ENCODE peak calls at places on chromosome 18, in ten cellular contexts. One of them, this sample, is unnamed.

GRCh38 chr18:56068701-56069100 is 480.7 kb upstream of the TCF4 start:
- DNase-seq in NCI-H1105 treated with DMSO at 0.1 percent for 48 hours: no peak
- DNase-seq in HuH-7: no peak
- DNase-seq in GM23248: no peak
- DNase-seq in posterior vena cava: no peak
- DNase-seq in endothelial cell: no peak
- DNase-seq in M059J: no peak
- DNase-seq in DND-41: no peak
- DNase-seq in NCI-H1092 treated with DMSO at 0.1 percent for 48 hours: no peak
- DNase-seq in amniotic stem cell: no peak
- DNase-seq in this sample: no peak

GRCh38 chr18:66724664-66725356 is 120.9 kb upstream of the CDH19 start:
- DNase-seq in endothelial cell: no peak
- DNase-seq in DND-41: no peak
- DNase-seq in posterior vena cava: no peak
- DNase-seq in GM23248: no peak
- DNase-seq in amniotic stem cell: no peak
- DNase-seq in HuH-7: peak
- DNase-seq in NCI-H1092 treated with DMSO at 0.1 percent for 48 hours: no peak
- DNase-seq in M059J: no peak
- DNase-seq in NCI-H1105 treated with DMSO at 0.1 percent for 48 hours: no peak
- DNase-seq in this sample: no peak

GRCh38 chr18:3383381-3383915 is 66.5 kb upstream of the TGIF1 start:
- DNase-seq in HuH-7: no peak
- DNase-seq in amniotic stem cell: no peak
- DNase-seq in GM23248: no peak
- DNase-seq in DND-41: no peak
- DNase-seq in endothelial cell: no peak
- DNase-seq in NCI-H1092 treated with DMSO at 0.1 percent for 48 hours: no peak
- DNase-seq in NCI-H1105 treated with DMSO at 0.1 percent for 48 hours: no peak
- DNase-seq in M059J: no peak
- DNase-seq in posterior vena cava: no peak
- DNase-seq in this sample: no peak

GRCh38 chr18:78898066-78898465 is 81.6 kb upstream of the SALL3 start:
- DNase-seq in NCI-H1105 treated with DMSO at 0.1 percent for 48 hours: no peak
- DNase-seq in posterior vena cava: no peak
- DNase-seq in amniotic stem cell: no peak
- DNase-seq in GM23248: no peak
- DNase-seq in DND-41: no peak
- DNase-seq in M059J: no peak
- DNase-seq in HuH-7: no peak
- DNase-seq in NCI-H1092 treated with DMSO at 0.1 percent for 48 hours: no peak
- DNase-seq in endothelial cell: no peak
- DNase-seq in this sample: no peak

GRCh38 chr18:73156117-73156516 is 288.3 kb upstream of the NETO1 start:
- DNase-seq in DND-41: no peak
- DNase-seq in endothelial cell: no peak
- DNase-seq in HuH-7: no peak
- DNase-seq in amniotic stem cell: no peak
- DNase-seq in GM23248: no peak
- DNase-seq in M059J: no peak
- DNase-seq in NCI-H1092 treated with DMSO at 0.1 percent for 48 hours: no peak
- DNase-seq in NCI-H1105 treated with DMSO at 0.1 percent for 48 hours: no peak
- DNase-seq in posterior vena cava: no peak
- DNase-seq in this sample: no peak

GRCh38 chr18:21682276-21683051 is 22.1 kb downstream of the ABHD3 start:
- DNase-seq in posterior vena cava: no peak
- DNase-seq in GM23248: peak
- DNase-seq in DND-41: no peak
- DNase-seq in NCI-H1105 treated with DMSO at 0.1 percent for 48 hours: no peak
- DNase-seq in NCI-H1092 treated with DMSO at 0.1 percent for 48 hours: no peak
- DNase-seq in endothelial cell: no peak
- DNase-seq in HuH-7: no peak
- DNase-seq in amniotic stem cell: no peak
- DNase-seq in M059J: peak
- DNase-seq in this sample: peak

GRCh38 chr18:8809514-8809913 is 104.2 kb downstream of the MTCL1 start:
- DNase-seq in NCI-H1105 treated with DMSO at 0.1 percent for 48 hours: no peak
- DNase-seq in GM23248: no peak
- DNase-seq in posterior vena cava: no peak
- DNase-seq in endothelial cell: no peak
- DNase-seq in DND-41: no peak
- DNase-seq in amniotic stem cell: no peak
- DNase-seq in NCI-H1092 treated with DMSO at 0.1 percent for 48 hours: no peak
- DNase-seq in HuH-7: no peak
- DNase-seq in M059J: no peak
- DNase-seq in this sample: no peak

GRCh38 chr18:58230438-58231179 is 186.6 kb downstream of the NEDD4L start:
- DNase-seq in GM23248: peak
- DNase-seq in HuH-7: no peak
- DNase-seq in posterior vena cava: no peak
- DNase-seq in endothelial cell: no peak
- DNase-seq in NCI-H1105 treated with DMSO at 0.1 percent for 48 hours: no peak
- DNase-seq in M059J: peak
- DNase-seq in NCI-H1092 treated with DMSO at 0.1 percent for 48 hours: no peak
- DNase-seq in DND-41: no peak
- DNase-seq in amniotic stem cell: no peak
- DNase-seq in this sample: peak

GRCh38 chr18:5891361-5892215 is 3.7 kb downstream of the TMEM200C start:
- DNase-seq in amniotic stem cell: no peak
- DNase-seq in endothelial cell: no peak
- DNase-seq in NCI-H1105 treated with DMSO at 0.1 percent for 48 hours: no peak
- DNase-seq in posterior vena cava: peak
- DNase-seq in M059J: no peak
- DNase-seq in NCI-H1092 treated with DMSO at 0.1 percent for 48 hours: no peak
- DNase-seq in DND-41: no peak
- DNase-seq in HuH-7: no peak
- DNase-seq in GM23248: no peak
- DNase-seq in this sample: no peak

GRCh38 chr18:74895686-74896085 is 298.0 kb downstream of the ZNF407 start:
- DNase-seq in NCI-H1092 treated with DMSO at 0.1 percent for 48 hours: no peak
- DNase-seq in amniotic stem cell: no peak
- DNase-seq in NCI-H1105 treated with DMSO at 0.1 percent for 48 hours: no peak
- DNase-seq in endothelial cell: no peak
- DNase-seq in posterior vena cava: no peak
- DNase-seq in DND-41: no peak
- DNase-seq in M059J: peak
- DNase-seq in HuH-7: no peak
- DNase-seq in GM23248: peak
- DNase-seq in this sample: peak

GRCh38 chr18:62524443-62525200 is 1.8 kb downstream of the ZCCHC2 start:
- DNase-seq in NCI-H1105 treated with DMSO at 0.1 percent for 48 hours: peak
- DNase-seq in endothelial cell: peak
- DNase-seq in DND-41: peak
- DNase-seq in NCI-H1092 treated with DMSO at 0.1 percent for 48 hours: peak
- DNase-seq in posterior vena cava: peak
- DNase-seq in HuH-7: no peak
- DNase-seq in amniotic stem cell: peak
- DNase-seq in GM23248: peak
- DNase-seq in M059J: peak
- DNase-seq in this sample: peak

GRCh38 chr18:25349131-25349925 is 2.6 kb downstream of the ZNF521 start:
- DNase-seq in posterior vena cava: peak
- DNase-seq in M059J: peak
- DNase-seq in GM23248: peak
- DNase-seq in HuH-7: no peak
- DNase-seq in DND-41: no peak
- DNase-seq in endothelial cell: peak
- DNase-seq in NCI-H1105 treated with DMSO at 0.1 percent for 48 hours: no peak
- DNase-seq in amniotic stem cell: peak
- DNase-seq in NCI-H1092 treated with DMSO at 0.1 percent for 48 hours: no peak
- DNase-seq in this sample: peak

GRCh38 chr18:23503967-23504352 is 649 bp downstream of the RMC1 start:
- DNase-seq in NCI-H1092 treated with DMSO at 0.1 percent for 48 hours: no peak
- DNase-seq in endothelial cell: no peak
- DNase-seq in amniotic stem cell: no peak
- DNase-seq in DND-41: no peak
- DNase-seq in posterior vena cava: no peak
- DNase-seq in GM23248: peak
- DNase-seq in M059J: no peak
- DNase-seq in NCI-H1105 treated with DMSO at 0.1 percent for 48 hours: no peak
- DNase-seq in HuH-7: no peak
- DNase-seq in this sample: peak

GRCh38 chr18:28411806-28412205 is 234.9 kb upstream of the CDH2 start:
- DNase-seq in posterior vena cava: no peak
- DNase-seq in endothelial cell: no peak
- DNase-seq in NCI-H1105 treated with DMSO at 0.1 percent for 48 hours: no peak
- DNase-seq in NCI-H1092 treated with DMSO at 0.1 percent for 48 hours: no peak
- DNase-seq in DND-41: no peak
- DNase-seq in GM23248: peak
- DNase-seq in amniotic stem cell: no peak
- DNase-seq in M059J: peak
- DNase-seq in HuH-7: no peak
- DNase-seq in this sample: peak

GRCh38 chr18:61900504-61901281 is 7.9 kb upstream of the RNF152 start:
- DNase-seq in amniotic stem cell: no peak
- DNase-seq in GM23248: no peak
- DNase-seq in DND-41: no peak
- DNase-seq in posterior vena cava: no peak
- DNase-seq in M059J: no peak
- DNase-seq in NCI-H1092 treated with DMSO at 0.1 percent for 48 hours: no peak
- DNase-seq in HuH-7: no peak
- DNase-seq in NCI-H1105 treated with DMSO at 0.1 percent for 48 hours: no peak
- DNase-seq in endothelial cell: no peak
- DNase-seq in this sample: no peak

GRCh38 chr18:46046126-46046525 is 25.9 kb downstream of the PSTPIP2 start:
- DNase-seq in endothelial cell: no peak
- DNase-seq in NCI-H1105 treated with DMSO at 0.1 percent for 48 hours: no peak
- DNase-seq in amniotic stem cell: no peak
- DNase-seq in NCI-H1092 treated with DMSO at 0.1 percent for 48 hours: no peak
- DNase-seq in M059J: no peak
- DNase-seq in HuH-7: no peak
- DNase-seq in DND-41: no peak
- DNase-seq in posterior vena cava: no peak
- DNase-seq in GM23248: no peak
- DNase-seq in this sample: no peak

GRCh38 chr18:21958707-21959457 is 210.5 kb upstream of the GATA6 start:
- DNase-seq in NCI-H1092 treated with DMSO at 0.1 percent for 48 hours: no peak
- DNase-seq in posterior vena cava: no peak
- DNase-seq in amniotic stem cell: no peak
- DNase-seq in endothelial cell: no peak
- DNase-seq in DND-41: no peak
- DNase-seq in M059J: no peak
- DNase-seq in NCI-H1105 treated with DMSO at 0.1 percent for 48 hours: no peak
- DNase-seq in GM23248: no peak
- DNase-seq in HuH-7: no peak
- DNase-seq in this sample: no peak

GRCh38 chr18:39994521-39994920 is 1960.5 kb upstream of the PIK3C3 start:
- DNase-seq in amniotic stem cell: no peak
- DNase-seq in endothelial cell: no peak
- DNase-seq in HuH-7: no peak
- DNase-seq in M059J: peak
- DNase-seq in NCI-H1092 treated with DMSO at 0.1 percent for 48 hours: no peak
- DNase-seq in GM23248: no peak
- DNase-seq in DND-41: no peak
- DNase-seq in NCI-H1105 treated with DMSO at 0.1 percent for 48 hours: no peak
- DNase-seq in posterior vena cava: no peak
- DNase-seq in this sample: no peak

GRCh38 chr18:55981712-55982475 is 393.9 kb upstream of the TCF4 start:
- DNase-seq in HuH-7: no peak
- DNase-seq in posterior vena cava: no peak
- DNase-seq in DND-41: no peak
- DNase-seq in M059J: peak
- DNase-seq in amniotic stem cell: no peak
- DNase-seq in NCI-H1105 treated with DMSO at 0.1 percent for 48 hours: no peak
- DNase-seq in GM23248: no peak
- DNase-seq in NCI-H1092 treated with DMSO at 0.1 percent for 48 hours: no peak
- DNase-seq in endothelial cell: no peak
- DNase-seq in this sample: no peak

GRCh38 chr18:62957885-62958472 is 242.6 kb downstream of the PHLPP1 start:
- DNase-seq in DND-41: peak
- DNase-seq in M059J: peak
- DNase-seq in NCI-H1105 treated with DMSO at 0.1 percent for 48 hours: peak
- DNase-seq in amniotic stem cell: no peak
- DNase-seq in HuH-7: no peak
- DNase-seq in posterior vena cava: no peak
- DNase-seq in endothelial cell: peak
- DNase-seq in GM23248: peak
- DNase-seq in NCI-H1092 treated with DMSO at 0.1 percent for 48 hours: peak
- DNase-seq in this sample: peak

GRCh38 chr18:2709316-2709715 is 53.8 kb downstream of the SMCHD1 start:
- DNase-seq in NCI-H1092 treated with DMSO at 0.1 percent for 48 hours: no peak
- DNase-seq in endothelial cell: no peak
- DNase-seq in GM23248: peak
- DNase-seq in posterior vena cava: no peak
- DNase-seq in amniotic stem cell: no peak
- DNase-seq in DND-41: no peak
- DNase-seq in HuH-7: no peak
- DNase-seq in M059J: no peak
- DNase-seq in NCI-H1105 treated with DMSO at 0.1 percent for 48 hours: no peak
- DNase-seq in this sample: no peak

GRCh38 chr18:8608795-8609673 is at the start of gene RAB12:
- DNase-seq in NCI-H1092 treated with DMSO at 0.1 percent for 48 hours: peak
- DNase-seq in HuH-7: peak
- DNase-seq in posterior vena cava: peak
- DNase-seq in GM23248: peak
- DNase-seq in endothelial cell: peak
- DNase-seq in DND-41: peak
- DNase-seq in M059J: peak
- DNase-seq in NCI-H1105 treated with DMSO at 0.1 percent for 48 hours: peak
- DNase-seq in amniotic stem cell: peak
- DNase-seq in this sample: peak

GRCh38 chr18:62596145-62597005 is 73.5 kb downstream of the ZCCHC2 start:
- DNase-seq in endothelial cell: peak
- DNase-seq in amniotic stem cell: no peak
- DNase-seq in HuH-7: no peak
- DNase-seq in DND-41: no peak
- DNase-seq in M059J: no peak
- DNase-seq in NCI-H1105 treated with DMSO at 0.1 percent for 48 hours: no peak
- DNase-seq in GM23248: peak
- DNase-seq in posterior vena cava: no peak
- DNase-seq in NCI-H1092 treated with DMSO at 0.1 percent for 48 hours: peak
- DNase-seq in this sample: no peak

GRCh38 chr18:9835112-9835755 is 50.5 kb upstream of the TXNDC2 start:
- DNase-seq in HuH-7: no peak
- DNase-seq in M059J: no peak
- DNase-seq in NCI-H1092 treated with DMSO at 0.1 percent for 48 hours: no peak
- DNase-seq in NCI-H1105 treated with DMSO at 0.1 percent for 48 hours: peak
- DNase-seq in endothelial cell: no peak
- DNase-seq in amniotic stem cell: no peak
- DNase-seq in posterior vena cava: no peak
- DNase-seq in GM23248: no peak
- DNase-seq in DND-41: no peak
- DNase-seq in this sample: no peak

GRCh38 chr18:45874501-45875184 is 49.2 kb downstream of the SIGLEC15 start:
- DNase-seq in NCI-H1092 treated with DMSO at 0.1 percent for 48 hours: no peak
- DNase-seq in endothelial cell: no peak
- DNase-seq in DND-41: peak
- DNase-seq in GM23248: peak
- DNase-seq in HuH-7: no peak
- DNase-seq in M059J: peak
- DNase-seq in NCI-H1105 treated with DMSO at 0.1 percent for 48 hours: no peak
- DNase-seq in posterior vena cava: no peak
- DNase-seq in amniotic stem cell: no peak
- DNase-seq in this sample: peak

GRCh38 chr18:48778344-48779011 is 172.3 kb downstream of the SMAD7 start:
- DNase-seq in posterior vena cava: no peak
- DNase-seq in NCI-H1092 treated with DMSO at 0.1 percent for 48 hours: no peak
- DNase-seq in endothelial cell: no peak
- DNase-seq in M059J: no peak
- DNase-seq in amniotic stem cell: no peak
- DNase-seq in DND-41: no peak
- DNase-seq in GM23248: no peak
- DNase-seq in HuH-7: no peak
- DNase-seq in NCI-H1105 treated with DMSO at 0.1 percent for 48 hours: no peak
- DNase-seq in this sample: no peak

GRCh38 chr18:62450546-62451395 is 72.1 kb upstream of the ZCCHC2 start:
- DNase-seq in NCI-H1092 treated with DMSO at 0.1 percent for 48 hours: peak
- DNase-seq in posterior vena cava: peak
- DNase-seq in GM23248: peak
- DNase-seq in DND-41: no peak
- DNase-seq in amniotic stem cell: peak
- DNase-seq in M059J: peak
- DNase-seq in NCI-H1105 treated with DMSO at 0.1 percent for 48 hours: peak
- DNase-seq in endothelial cell: peak
- DNase-seq in HuH-7: no peak
- DNase-seq in this sample: peak

GRCh38 chr18:227374-227773 is 40.5 kb downstream of the THOC1 start:
- DNase-seq in NCI-H1092 treated with DMSO at 0.1 percent for 48 hours: no peak
- DNase-seq in posterior vena cava: no peak
- DNase-seq in M059J: no peak
- DNase-seq in DND-41: no peak
- DNase-seq in endothelial cell: no peak
- DNase-seq in HuH-7: no peak
- DNase-seq in NCI-H1105 treated with DMSO at 0.1 percent for 48 hours: no peak
- DNase-seq in amniotic stem cell: no peak
- DNase-seq in GM23248: no peak
- DNase-seq in this sample: no peak

This sample was measured in ELR.